ENCODE peak calls at places on chromosomes 12 and 14, in ten cellular contexts. Q is stimulated activated CD8-positive, alpha-beta memory T cell treated with anti-CD3 and anti-CD28 coated beads, Interleukin-2, amount 100 ng/mL, for 1 hour; Z is tibial nerve; F is fibroblast of lung; H is neuronal stem cell; E is WTC11; T is endothelial cell of umbilical vein; Y is HT-29; D is H7; L is NCI-H1436. J is an unnamed sample.

GRCh38 chr12:102990419-102990818 is 32.9 kb downstream of the ASCL1 start:
- DNase-seq in H (no peak), D (no peak), Z (no peak), Y (no peak), F (no peak), T (no peak), L (no peak), E (no peak), Q (no peak), J (no peak)

GRCh38 chr14:69259531-69260245 is at the start of gene GALNT16:
- DNase-seq in T (peak), F (no peak), Q (no peak), Y (no peak), H (peak), E (peak), Z (no peak), L (no peak), D (peak), J (no peak)

GRCh38 chr14:92531151-92531873 is 17.7 kb downstream of the RIN3 start:
- DNase-seq in L (no peak), Z (no peak), E (no peak), Y (no peak), D (no peak), T (no peak), Q (peak), F (no peak), H (no peak), J (no peak)

GRCh38 chr14:71212683-71213107 is 305.4 kb downstream of the PCNX1 start:
- DNase-seq in Z (no peak), L (no peak), Q (no peak), D (no peak), T (no peak), F (no peak), E (no peak), Y (no peak), H (no peak), J (no peak)

GRCh38 chr12:49582201-49582600 is 14.3 kb upstream of the MCRS1 start:
- DNase-seq in Q (no peak), L (no peak), H (no peak), F (no peak), Y (no peak), Z (no peak), T (no peak), D (no peak), E (no peak), J (peak)

GRCh38 chr12:123903301-123904065 is 69.1 kb downstream of the CCDC92 start:
- DNase-seq in F (no peak), H (no peak), E (no peak), Q (no peak), L (no peak), D (no peak), Z (no peak), T (no peak), Y (no peak), J (no peak)

GRCh38 chr14:68612049-68612448 is 180.8 kb downstream of the ZFP36L1 start:
- DNase-seq in L (no peak), Z (no peak), E (no peak), Q (no peak), H (no peak), T (no peak), Y (no peak), D (no peak), F (peak), J (no peak)

GRCh38 chr12:54603173-54603814 is 14.8 kb upstream of the PPP1R1A start:
- DNase-seq in E (peak), F (peak), L (peak), Q (peak), H (peak), D (peak), Y (peak), Z (peak), T (peak), J (peak)

GRCh38 chr14:34252227-34252626 is 209.8 kb downstream of the SPTSSA start:
- DNase-seq in L (no peak), Q (no peak), E (no peak), Y (no peak), D (no peak), F (no peak), T (peak), Z (no peak), H (no peak), J (no peak)

GRCh38 chr14:91317381-91318313 is 73.1 kb upstream of the GPR68 start:
- DNase-seq in Q (peak), L (no peak), T (peak), Y (peak), H (no peak), Z (no peak), D (no peak), E (no peak), F (peak), J (peak)

GRCh38 chr12:78038986-78039385 is 208.3 kb downstream of the NAV3 start:
- DNase-seq in D (no peak), Q (no peak), E (no peak), H (no peak), T (no peak), Z (no peak), L (no peak), Y (no peak), F (no peak), J (no peak)

GRCh38 chr14:53793790-53794560 is 162.7 kb downstream of the BMP4 start:
- DNase-seq in H (no peak), Z (no peak), Y (no peak), L (no peak), Q (no peak), T (peak), E (no peak), F (peak), D (no peak), J (peak)

GRCh38 chr14:65637780-65638179 is 225.2 kb downstream of the FUT8 start:
- DNase-seq in Z (no peak), T (no peak), H (no peak), Y (no peak), Q (no peak), E (no peak), D (no peak), F (no peak), L (no peak), J (no peak)

GRCh38 chr12:92561543-92561899 is 141.3 kb upstream of the PLEKHG7 start:
- DNase-seq in E (no peak), F (peak), D (no peak), Q (no peak), Z (peak), H (no peak), T (peak), L (no peak), Y (no peak), J (no peak)

GRCh38 chr14:30214456-30215090 is 286.9 kb upstream of the PRKD1 start:
- DNase-seq in L (peak), H (peak), Z (no peak), F (peak), Y (peak), E (no peak), D (peak), T (peak), Q (no peak), J (no peak)

GRCh38 chr12:115661103-115661502 is 616.4 kb downstream of the MED13L start:
- DNase-seq in Y (no peak), H (no peak), D (no peak), L (no peak), T (no peak), F (peak), Q (no peak), E (no peak), Z (no peak), J (no peak)

GRCh38 chr14:64737391-64738305 is 33.4 kb downstream of the PLEKHG3 start:
- DNase-seq in D (no peak), Q (no peak), Z (no peak), T (no peak), H (no peak), F (no peak), E (no peak), L (no peak), Y (no peak), J (no peak)

GRCh38 chr14:65096323-65097089 is 5.8 kb downstream of the MAX start:
- DNase-seq in T (no peak), H (no peak), Z (no peak), D (no peak), E (no peak), F (peak), Q (no peak), Y (no peak), L (no peak), J (no peak)

GRCh38 chr14:102209224-102209966 is 69.7 kb downstream of the WDR20 start:
- DNase-seq in T (no peak), H (no peak), Y (peak), F (peak), Q (no peak), D (peak), E (peak), Z (no peak), L (no peak), J (no peak)

GRCh38 chr14:91326514-91326832 is 82.0 kb upstream of the GPR68 start:
- DNase-seq in F (no peak), Z (no peak), L (no peak), T (peak), H (no peak), E (no peak), Y (peak), Q (no peak), D (no peak), J (no peak)

GRCh38 chr14:50360093-50360492 is 36.6 kb downstream of the CDKL1 start:
- DNase-seq in L (no peak), F (no peak), H (no peak), Z (no peak), E (no peak), Q (no peak), D (no peak), Y (no peak), T (no peak), J (no peak)

GRCh38 chr12:88681271-88681670 is 101.0 kb upstream of the KITLG start:
- DNase-seq in D (no peak), F (no peak), H (no peak), T (no peak), Y (no peak), E (no peak), Z (no peak), Q (no peak), L (no peak), J (no peak)

GRCh38 chr12:55729592-55730446 is 1.0 kb upstream of the CD63 start:
- DNase-seq in Q (no peak), E (peak), F (peak), T (peak), Y (peak), D (peak), L (peak), Z (peak), H (peak), J (peak)

GRCh38 chr12:52636189-52636588 is 15.8 kb downstream of the KRT2 start:
- DNase-seq in E (no peak), Q (no peak), Z (no peak), F (no peak), L (no peak), Y (no peak), T (no peak), D (no peak), H (no peak), J (no peak)

GRCh38 chr14:81435578-81436295 is 35.6 kb upstream of the STON2 start:
- DNase-seq in D (peak), H (peak), L (peak), T (peak), Z (no peak), Y (peak), E (peak), F (peak), Q (no peak), J (peak)

GRCh38 chr14:70416717-70417349 is at the start of gene SYNJ2BP:
- DNase-seq in H (peak), Y (peak), L (peak), E (peak), Q (peak), F (peak), T (peak), Z (peak), D (peak), J (peak)

GRCh38 chr12:89610366-89610765 is 84.5 kb upstream of the POC1B start:
- DNase-seq in D (no peak), T (no peak), F (no peak), Z (no peak), Q (no peak), Y (no peak), E (no peak), L (no peak), H (no peak), J (no peak)

GRCh38 chr12:123713398-123714301 is 1.5 kb downstream of the ATP6V0A2 start:
- DNase-seq in Q (no peak), L (no peak), F (no peak), Y (peak), Z (no peak), T (peak), H (no peak), D (no peak), E (no peak), J (no peak)

GRCh38 chr12:62983594-62983993 is 48.6 kb upstream of the PPM1H start:
- DNase-seq in Q (no peak), L (no peak), F (no peak), T (no peak), Y (peak), D (no peak), H (no peak), Z (no peak), E (peak), J (no peak)

GRCh38 chr12:128879898-128880764 is 26.9 kb downstream of the GLT1D1 start:
- DNase-seq in E (no peak), Q (no peak), D (no peak), Y (no peak), F (no peak), H (no peak), Z (no peak), T (no peak), L (no peak), J (no peak)

GRCh38 chr12:106982229-106982628 is 4.7 kb downstream of the MTERF2 start:
- DNase-seq in Z (no peak), Y (no peak), Q (no peak), T (no peak), L (no peak), H (no peak), F (no peak), E (no peak), D (no peak), J (no peak)

GRCh38 chr14:98623806-98624430 is 648.1 kb downstream of the BCL11B start:
- DNase-seq in F (no peak), L (no peak), D (no peak), H (no peak), Y (no peak), E (no peak), Q (no peak), T (no peak), Z (no peak), J (no peak)

GRCh38 chr12:132593938-132594358 is 16.4 kb downstream of the LRCOL1 start:
- DNase-seq in F (peak), T (peak), Z (peak), D (peak), L (peak), E (peak), Y (peak), Q (no peak), H (peak), J (peak)

GRCh38 chr12:13154027-13154538 is 42.4 kb upstream of the EMP1 start:
- DNase-seq in Q (no peak), F (peak), D (no peak), Y (no peak), L (no peak), H (no peak), Z (no peak), E (no peak), T (no peak), J (no peak)

GRCh38 chr12:89134213-89134770 is 218.0 kb downstream of the DUSP6 start:
- DNase-seq in F (no peak), Q (no peak), T (peak), Z (no peak), H (no peak), E (no peak), D (no peak), Y (no peak), L (no peak), J (no peak)